ENCODE peak calls at places on chromosomes 11 and 22, in six cellular contexts. Z is GM12891, J is H1, D is K562, I is HepG2, C is GM12878. L is an unnamed sample.

GRCh38 chr11:68013611-68014156 is 3.6 kb downstream of the ALDH3B1 start:
- DNase-seq in Z (no peak), J (no peak), D (no peak), I (no peak), C (no peak), L (no peak)

GRCh38 chr11:12249590-12250260 is 127.6 kb upstream of the PARVA start:
- DNase-seq in Z (no peak), J (no peak), D (no peak), I (no peak), C (no peak), L (no peak)

GRCh38 chr11:124798991-124799383 is 1.2 kb downstream of the MSANTD2 start:
- DNase-seq in Z (no peak), J (no peak), D (no peak), I (no peak), C (no peak), L (no peak)

GRCh38 chr11:67504023-67504949 is 877 bp downstream of the PITPNM1 start:
- DNase-seq in Z (no peak), J (no peak), D (peak), I (no peak), C (no peak), L (no peak)

GRCh38 chr11:67290801-67291200 is 1.7 kb downstream of the ANKRD13D start:
- DNase-seq in Z (no peak), J (no peak), D (no peak), I (no peak), C (no peak), L (no peak)

GRCh38 chr11:2533642-2534115 is 88.9 kb downstream of the KCNQ1 start:
- DNase-seq in Z (peak), J (peak), D (peak), I (peak), C (no peak), L (no peak)

GRCh38 chr22:39375646-39376045 is 23.9 kb upstream of the TAB1 start:
- DNase-seq in Z (no peak), J (no peak), D (no peak), I (no peak), C (no peak), L (no peak)

GRCh38 chr11:94129505-94130335 is 1.1 kb downstream of the PANX1 start:
- DNase-seq in Z (no peak), J (no peak), D (no peak), I (no peak), C (no peak), L (no peak)

GRCh38 chr11:11570823-11571222 is 51.0 kb downstream of the GALNT18 start:
- DNase-seq in Z (no peak), J (no peak), D (no peak), I (no peak), C (no peak), L (no peak)

GRCh38 chr22:30196141-30196866 is 50.3 kb downstream of the LIF start:
- DNase-seq in Z (no peak), J (peak), D (peak), I (peak), C (peak), L (no peak)

GRCh38 chr22:31919730-31920129 is 24.6 kb upstream of the YWHAH start:
- DNase-seq in Z (no peak), J (no peak), D (no peak), I (peak), C (no peak), L (no peak)

GRCh38 chr22:43345761-43346261 is 2.6 kb upstream of the SCUBE1 start:
- DNase-seq in Z (peak), J (no peak), D (peak), I (peak), C (no peak), L (peak)

GRCh38 chr11:69157156-69157821 is 1.6 kb downstream of the SMIM38 start:
- DNase-seq in Z (no peak), J (no peak), D (peak), I (peak), C (no peak), L (peak)

GRCh38 chr11:113531575-113532451 is 56.6 kb upstream of the DRD2 start:
- DNase-seq in Z (no peak), J (no peak), D (no peak), I (no peak), C (no peak), L (no peak)

GRCh38 chr11:120398184-120398583 is 62.0 kb downstream of the ARHGEF12 start:
- DNase-seq in Z (no peak), J (no peak), D (no peak), I (no peak), C (no peak), L (no peak)

GRCh38 chr11:129435499-129436245 is 60.0 kb downstream of the BARX2 start:
- DNase-seq in Z (no peak), J (no peak), D (no peak), I (no peak), C (no peak), L (no peak)

GRCh38 chr11:120061761-120062560 is 76.0 kb downstream of the TRIM29 start:
- DNase-seq in Z (no peak), J (peak), D (no peak), I (no peak), C (no peak), L (no peak)

GRCh38 chr11:115085461-115086220 is 407.3 kb downstream of the NXPE2 start:
- DNase-seq in Z (no peak), J (no peak), D (no peak), I (no peak), C (no peak), L (no peak)

GRCh38 chr11:3014314-3014938 is 22.3 kb upstream of the NAP1L4 start:
- DNase-seq in Z (no peak), J (no peak), D (no peak), I (no peak), C (no peak), L (no peak)

GRCh38 chr11:96044311-96044710 is 120.4 kb upstream of the MTMR2 start:
- DNase-seq in Z (no peak), J (no peak), D (no peak), I (no peak), C (no peak), L (no peak)

GRCh38 chr22:29157759-29158535 is 47.7 kb upstream of the EMID1 start:
- DNase-seq in Z (no peak), J (no peak), D (peak), I (peak), C (no peak), L (no peak)

GRCh38 chr11:15670520-15671070 is 555.9 kb downstream of the INSC start:
- DNase-seq in Z (no peak), J (no peak), D (peak), I (no peak), C (no peak), L (no peak)

GRCh38 chr22:29308148-29308790 is 1.8 kb downstream of the GAS2L1 start:
- DNase-seq in Z (no peak), J (no peak), D (no peak), I (no peak), C (no peak), L (no peak)

GRCh38 chr22:46830001-46830715 is 67.7 kb downstream of the TBC1D22A start:
- DNase-seq in Z (no peak), J (no peak), D (no peak), I (no peak), C (no peak), L (no peak)

GRCh38 chr22:17569971-17570511 is 6.7 kb downstream of the SLC25A18 start:
- DNase-seq in Z (no peak), J (no peak), D (no peak), I (no peak), C (no peak), L (no peak)

GRCh38 chr11:316031-316701 is 2.3 kb downstream of the IFITM1 start:
- DNase-seq in Z (no peak), J (no peak), D (peak), I (no peak), C (no peak), L (no peak)

GRCh38 chr22:46547179-46547882 is 9.9 kb upstream of the CELSR1 start:
- DNase-seq in Z (no peak), J (no peak), D (no peak), I (no peak), C (no peak), L (no peak)

GRCh38 chr11:8059571-8060011 is 21.4 kb upstream of the TUB start:
- DNase-seq in Z (no peak), J (no peak), D (no peak), I (no peak), C (no peak), L (no peak)

GRCh38 chr11:105609341-105609781 is 512 bp upstream of the GRIA4 start:
- DNase-seq in Z (no peak), J (no peak), D (no peak), I (peak), C (no peak), L (no peak)

GRCh38 chr22:39723899-39724351 is 153.4 kb downstream of the CACNA1I start:
- DNase-seq in Z (peak), J (no peak), D (peak), I (peak), C (no peak), L (no peak)

GRCh38 chr22:42680648-42681047 is 31.5 kb upstream of the CYB5R3 start:
- DNase-seq in Z (no peak), J (no peak), D (peak), I (no peak), C (no peak), L (no peak)

GRCh38 chr22:50399751-50400331 is 56.7 kb downstream of the PPP6R2 start:
- DNase-seq in Z (no peak), J (peak), D (peak), I (peak), C (no peak), L (no peak)

GRCh38 chr11:11467278-11467677 is 114.2 kb upstream of the CSNK2A3 start:
- DNase-seq in Z (no peak), J (no peak), D (no peak), I (no peak), C (no peak), L (no peak)

GRCh38 chr11:77039491-77040400 is 5.5 kb downstream of the B3GNT6 start:
- DNase-seq in Z (peak), J (no peak), D (no peak), I (no peak), C (no peak), L (no peak)

GRCh38 chr11:85974126-85974525 is 94.8 kb downstream of the PICALM start:
- DNase-seq in Z (no peak), J (no peak), D (no peak), I (no peak), C (no peak), L (no peak)

GRCh38 chr11:85970593-85970992 is 98.3 kb downstream of the PICALM start:
- DNase-seq in Z (no peak), J (no peak), D (no peak), I (peak), C (no peak), L (no peak)

GRCh38 chr11:85977751-85978160 is 91.1 kb downstream of the PICALM start:
- DNase-seq in Z (no peak), J (no peak), D (no peak), I (no peak), C (no peak), L (no peak)

DNA sequence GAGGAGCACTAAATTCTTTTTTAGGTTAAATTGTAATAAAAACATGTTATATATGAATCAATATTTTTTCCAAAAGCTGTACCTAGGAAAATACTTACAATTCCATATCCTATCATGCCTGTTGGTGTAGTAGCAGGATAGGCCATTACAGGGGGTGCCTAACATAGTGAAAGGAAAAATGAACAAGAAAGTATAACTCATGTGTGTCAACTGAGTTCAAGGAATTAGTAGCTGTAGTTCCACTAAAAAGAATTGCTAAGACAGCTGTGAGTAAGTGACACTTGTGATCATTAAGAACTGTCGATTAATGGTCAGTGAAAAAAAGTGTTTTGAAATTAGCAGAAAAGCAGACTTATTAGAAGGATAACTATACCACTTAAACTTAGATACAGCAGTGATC is 92.4 kb downstream of the PICALM start:
- DNase-seq in Z (no peak), J (no peak), D (no peak), I (no peak), C (no peak), L (no peak)
- TF ChIP-seq POLR2AphosphoS5 in Z (no peak), J (no peak), D (no peak), I (no peak), C (no peak), L (no peak)

GRCh38 chr11:36127550-36127949 is 161.7 kb downstream of the COMMD9 start:
- DNase-seq in Z (no peak), J (no peak), D (no peak), I (no peak), C (no peak), L (no peak)

GRCh38 chr11:36122715-36123114 is 166.5 kb downstream of the COMMD9 start:
- DNase-seq in Z (no peak), J (no peak), D (no peak), I (no peak), C (no peak), L (no peak)

GRCh38 chr11:36126703-36127102 is 162.5 kb downstream of the COMMD9 start:
- DNase-seq in Z (no peak), J (no peak), D (no peak), I (no peak), C (no peak), L (no peak)

GRCh38 chr11:36119300-36119699 is 169.9 kb downstream of the COMMD9 start:
- DNase-seq in Z (no peak), J (no peak), D (no peak), I (no peak), C (no peak), L (no peak)

DNA sequence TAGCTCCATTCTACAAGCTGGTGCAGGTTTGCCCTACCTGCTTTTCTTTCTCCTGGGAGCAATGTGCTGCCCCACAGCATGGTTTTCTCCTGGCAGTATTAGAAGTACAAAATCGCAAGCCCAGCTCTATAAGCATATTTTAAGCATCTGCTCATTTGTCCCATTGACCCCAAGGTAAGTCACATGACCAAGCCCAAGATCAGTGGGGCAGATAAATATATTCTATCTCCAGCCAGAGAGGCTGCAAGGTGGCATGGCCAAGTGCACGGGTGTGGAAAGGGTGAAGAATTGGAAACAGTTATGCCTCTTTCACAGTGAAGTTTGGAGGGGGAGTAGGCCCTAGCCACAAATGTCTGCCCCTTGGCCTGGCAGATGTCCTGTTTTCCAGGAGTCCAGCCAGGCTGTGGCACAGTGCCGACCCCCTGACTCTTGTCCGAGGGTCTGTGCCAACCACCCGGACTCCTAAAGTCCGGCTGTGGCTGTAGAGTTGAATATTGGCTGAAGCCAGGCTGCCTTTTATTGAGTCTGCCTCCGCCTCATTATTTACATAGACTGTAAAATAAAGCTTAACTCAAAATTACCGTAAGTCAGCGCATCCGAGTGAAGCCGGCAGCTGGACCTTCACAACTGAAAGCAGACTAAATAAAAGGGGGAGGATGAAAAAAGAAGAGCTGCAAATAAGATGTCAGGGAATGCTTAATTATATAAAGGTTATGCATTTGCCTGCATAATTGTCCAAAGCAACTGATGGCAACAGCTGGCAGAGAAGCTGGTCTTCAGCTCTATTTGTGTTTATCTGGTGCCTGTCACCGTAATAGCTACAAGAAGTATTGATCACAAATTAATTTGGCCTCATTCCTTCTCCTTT is 165.6 kb downstream of the COMMD9 start:
- DNase-seq in Z (no peak), J (no peak), D (no peak), I (no peak), C (no peak), L (no peak)
- TF ChIP-seq TAF1 in Z (no peak), J (no peak), D (no peak), I (no peak), C (no peak), L (no peak)

DNA sequence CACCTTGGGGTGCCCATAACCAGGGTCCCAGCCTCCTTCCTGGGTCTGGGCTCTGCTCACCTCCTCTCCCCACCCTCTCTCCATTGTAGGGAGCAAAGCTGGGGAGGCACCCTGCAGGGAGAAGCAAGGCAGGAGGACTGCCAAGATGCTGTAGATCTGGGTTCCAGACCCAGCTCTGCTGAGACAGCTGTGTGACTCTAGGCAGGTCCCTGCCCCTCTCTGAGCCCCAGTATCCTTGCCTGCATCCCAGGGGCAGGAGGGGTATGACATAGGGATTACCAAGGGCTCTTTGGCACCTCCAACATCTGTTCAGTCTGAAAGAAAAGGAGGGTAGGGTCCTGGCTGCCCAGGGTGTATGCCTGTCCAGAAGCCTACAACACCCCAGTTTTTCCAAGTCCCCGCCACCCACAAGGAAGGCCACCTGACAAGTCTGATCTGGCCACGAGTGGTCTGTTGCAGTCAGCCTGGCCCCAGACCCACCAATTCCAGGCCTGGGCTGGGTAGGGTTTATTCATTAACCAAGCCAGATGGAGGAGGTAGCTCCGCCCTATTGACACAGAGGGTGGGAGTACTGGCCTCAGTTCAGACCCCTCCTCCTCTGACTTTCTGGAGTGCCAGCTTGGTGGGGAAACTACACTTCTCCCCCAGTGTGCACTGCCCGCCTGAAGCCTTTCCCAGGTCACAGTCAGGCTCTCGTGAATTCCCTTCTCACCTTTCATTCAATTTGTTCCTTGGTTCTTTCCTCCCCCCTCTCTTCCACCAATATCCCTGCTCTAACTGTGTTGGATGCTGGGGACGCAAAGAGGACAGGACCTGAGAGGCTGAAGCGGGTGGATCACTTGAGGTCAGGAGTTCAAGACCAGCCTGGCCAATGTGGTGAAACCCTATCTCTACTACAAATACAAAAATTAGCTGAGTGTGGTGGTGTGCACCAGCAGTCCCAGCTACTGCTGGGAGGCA is 15.0 kb downstream of the STARD10 start:
- DNase-seq in Z (no peak), J (no peak), D (no peak), I (peak), C (no peak), L (no peak)
- TF ChIP-seq POLR2A in Z (no peak), J (no peak), D (no peak), I (peak), C (no peak), L (no peak)

GRCh38 chr11:22875869-22876473 is 15.7 kb upstream of the CCDC179 start:
- DNase-seq in Z (peak), J (no peak), D (peak), I (peak), C (peak), L (peak)
- TF ChIP-seq POLR2AphosphoS5 in Z (no peak), J (no peak), D (no peak), I (no peak), C (no peak), L (no peak)